ENCODE peak calls at places on chromosomes 6 and 20, in four cellular contexts. T is heart left ventricle, I is sigmoid colon, R is RCC 7860. U is an unnamed sample.

GRCh38 chr20:24773751-24774201 is 175.3 kb upstream of the CST7 start:
- DNase-seq in I (no peak), T (no peak), R (peak; percentile 90), U (peak; percentile 74)

GRCh38 chr20:38617830-38618196 is 16.2 kb downstream of the ARHGAP40 start:
- DNase-seq in I (no peak), T (no peak), R (no peak), U (no peak)

GRCh38 chr6:35181313-35181932 is 32.3 kb upstream of the SCUBE3 start:
- DNase-seq in T (no peak), I (peak; percentile 69), R (peak; percentile 18), U (no peak)

GRCh38 chr20:43755851-43756250 is 29.0 kb upstream of the GTSF1L start:
- DNase-seq in I (no peak), R (peak; percentile 45), T (no peak), U (no peak)

GRCh38 chr6:134402372-134402984 is 84.6 kb upstream of the SGK1 start:
- DNase-seq in I (no peak), R (no peak), T (no peak), U (no peak)

GRCh38 chr6:45327956-45328522 is at the start of gene RUNX2:
- DNase-seq in T (no peak), I (no peak), R (peak; percentile 55), U (no peak)

GRCh38 chr6:53112404-53112803 is 36.2 kb downstream of the GCM1 start:
- DNase-seq in I (no peak), R (peak; percentile 43), T (no peak), U (no peak)

GRCh38 chr20:37598611-37599342 is 71.1 kb upstream of the BLCAP start:
- DNase-seq in I (no peak), T (no peak), R (no peak), U (no peak)

GRCh38 chr6:58290177-58290576 is 972.7 kb downstream of the PRIM2 start:
- DNase-seq in I (no peak), R (no peak), T (no peak), U (peak; percentile 22)

GRCh38 chr20:46364670-46365482 is 41.5 kb downstream of the ELMO2 start:
- DNase-seq in R (no peak), T (no peak), I (peak; percentile 64), U (no peak)

GRCh38 chr20:8854566-8854965 is 214.3 kb upstream of the PLCB4 start:
- DNase-seq in T (peak; percentile 78), R (peak; percentile 27), I (peak; percentile 84), U (no peak)

GRCh38 chr6:90432408-90432775 is 135.7 kb upstream of the BACH2 start:
- DNase-seq in R (no peak), I (no peak), T (no peak), U (no peak)

GRCh38 chr6:72390548-72390947 is 231.3 kb upstream of the KCNQ5 start:
- DNase-seq in I (no peak), R (no peak), T (no peak), U (no peak)

GRCh38 chr20:39661833-39662232 is 699.7 kb downstream of the DHX35 start:
- DNase-seq in T (no peak), R (peak; percentile 85), I (no peak), U (peak; percentile 6)

GRCh38 chr6:168092541-168092940 is 13.5 kb upstream of the FRMD1 start:
- DNase-seq in T (no peak), I (no peak), R (no peak), U (no peak)

GRCh38 chr20:24368253-24368652 is 101.2 kb upstream of the SYNDIG1 start:
- DNase-seq in T (no peak), I (no peak), R (no peak), U (no peak)

GRCh38 chr20:20410678-20411077 is 42.8 kb downstream of the INSM1 start:
- DNase-seq in R (no peak), T (peak; percentile 46), I (no peak), U (no peak)

U was measured in RKO.